ENCODE peak calls at places on chromosomes 2 and 18, in nine cellular contexts. F is DND-41; Q is upper lobe of left lung; K is colonic mucosa; U is CD8-positive, alpha-beta T cell; N is stomach; I is BJ; A is upper lobe of right lung; Y is cardiac muscle cell. H is an unnamed sample.
A peak's percentile ranks its signal among the peaks of the same experiment; 100 is the strongest.

GRCh38 chr2:10434885-10435419 is 13.2 kb downstream of the ODC1 start:
- DNase-seq in F (peak; percentile 73), Q (peak; percentile 95), K (peak; percentile 81), U (peak; percentile 77), N (peak; percentile 79), I (no peak), A (peak; percentile 88), Y (peak; percentile 90), H (peak; percentile 84)

GRCh38 chr18:24488824-24489493 is 28.5 kb downstream of the HRH4 start:
- DNase-seq in F (no peak), Q (no peak), K (no peak), U (no peak), N (no peak), I (no peak), A (no peak), Y (peak; percentile 51), H (no peak)

GRCh38 chr2:158845869-158846268 is 50.8 kb downstream of the DAPL1 start:
- DNase-seq in F (no peak), Q (no peak), K (no peak), U (no peak), N (no peak), I (no peak), A (no peak), Y (no peak), H (no peak)

GRCh38 chr2:81523344-81523743 is 1218.8 kb upstream of the LRRTM1 start:
- DNase-seq in F (no peak), Q (no peak), K (no peak), U (no peak), N (no peak), I (no peak), A (no peak), Y (no peak), H (no peak)

GRCh38 chr2:149817206-149817605 is 229.6 kb upstream of the MMADHC start:
- DNase-seq in F (no peak), Q (no peak), K (no peak), U (no peak), N (no peak), I (peak; percentile 42), A (no peak), Y (no peak), H (no peak)

GRCh38 chr2:74560591-74560990 is 6.1 kb downstream of the DOK1 start:
- DNase-seq in F (no peak), Q (no peak), K (no peak), U (no peak), N (no peak), I (no peak), A (no peak), Y (no peak), H (no peak)

GRCh38 chr18:23664674-23665073 is 2.0 kb upstream of the ANKRD29 start:
- DNase-seq in F (no peak), Q (no peak), K (no peak), U (no peak), N (no peak), I (no peak), A (no peak), Y (peak; percentile 37), H (no peak)

GRCh38 chr2:20563833-20564232 is 87.1 kb downstream of the HS1BP3 start:
- DNase-seq in F (no peak), Q (no peak), K (no peak), U (no peak), N (no peak), I (peak; percentile 26), A (peak; percentile 31), Y (no peak), H (no peak)

GRCh38 chr2:240590681-240591111 is 4.2 kb downstream of the CAPN10 start:
- DNase-seq in F (no peak), Q (peak; percentile 78), K (no peak), U (no peak), N (no peak), I (no peak), A (peak; percentile 43), Y (no peak), H (peak; percentile 22)

GRCh38 chr2:240589381-240589780 is 2.8 kb downstream of the CAPN10 start:
- DNase-seq in F (no peak), Q (peak; percentile 40), K (no peak), U (no peak), N (peak; percentile 42), I (no peak), A (peak; percentile 53), Y (no peak), H (no peak)

GRCh38 chr2:240588669-240589068 is 2.1 kb downstream of the CAPN10 start:
- DNase-seq in F (no peak), Q (no peak), K (no peak), U (no peak), N (no peak), I (no peak), A (no peak), Y (no peak), H (no peak)

GRCh38 chr2:240591226-240591625 is 4.7 kb downstream of the CAPN10 start:
- DNase-seq in F (no peak), Q (no peak), K (no peak), U (no peak), N (no peak), I (no peak), A (no peak), Y (no peak), H (no peak)

DNA sequence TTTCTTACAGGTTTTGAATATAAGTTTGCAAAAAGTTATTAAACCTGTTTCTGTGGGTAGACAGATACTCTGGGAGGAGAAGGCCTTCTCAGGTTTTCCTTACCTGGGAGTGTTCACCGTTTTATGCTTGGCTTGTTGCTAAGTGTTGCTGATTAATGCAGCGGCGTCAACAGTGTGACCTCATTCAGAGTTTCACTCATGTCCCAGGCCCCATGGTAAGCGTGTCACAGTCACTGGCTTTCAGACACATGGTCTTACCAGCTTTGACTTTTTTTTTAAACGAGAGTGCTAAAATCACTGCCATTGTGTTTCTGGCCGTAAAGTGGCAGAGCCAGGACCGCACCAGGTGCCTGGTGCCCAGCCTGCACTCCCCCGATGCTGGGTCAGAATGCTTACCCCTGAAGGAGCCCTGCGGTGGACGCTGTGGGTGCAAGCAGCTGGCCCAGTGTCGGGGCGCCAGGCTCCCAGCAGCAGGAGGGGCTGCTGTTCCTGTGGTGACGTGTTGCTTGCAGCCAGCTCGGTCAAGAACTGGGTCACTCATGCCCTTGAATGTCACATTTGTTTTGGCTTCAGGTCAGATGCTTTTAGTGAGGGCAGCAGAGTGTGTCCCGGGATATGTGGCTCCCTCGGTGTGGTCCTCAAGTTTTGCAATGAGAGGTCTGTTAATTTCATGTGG is 3.5 kb downstream of the CAPN10 start:
- DNase-seq in F (no peak), Q (peak; percentile 60), K (no peak), U (no peak), N (no peak), I (no peak), A (no peak), Y (no peak), H (peak; percentile 11)
- H3K4me3 ChIP-seq in F (no peak overlapping the region), Q (no peak overlapping the region), K (no peak overlapping the region), U (no peak overlapping the region), N (no peak overlapping the region), I (no peak overlapping the region), A (no peak overlapping the region), Y (no peak overlapping the region), H (no peak overlapping the region)

GRCh38 chr2:49619804-49620203 is 465.5 kb upstream of the FSHR start:
- DNase-seq in F (no peak), Q (no peak), K (no peak), U (no peak), N (no peak), I (no peak), A (no peak), Y (no peak), H (no peak)
- TF ChIP-seq CTCF in F (peak; percentile 11), Q (no peak), K (no peak), U (no peak), N (no peak), I (no peak), A (no peak), Y (peak; percentile 21), H (no peak)

DNA sequence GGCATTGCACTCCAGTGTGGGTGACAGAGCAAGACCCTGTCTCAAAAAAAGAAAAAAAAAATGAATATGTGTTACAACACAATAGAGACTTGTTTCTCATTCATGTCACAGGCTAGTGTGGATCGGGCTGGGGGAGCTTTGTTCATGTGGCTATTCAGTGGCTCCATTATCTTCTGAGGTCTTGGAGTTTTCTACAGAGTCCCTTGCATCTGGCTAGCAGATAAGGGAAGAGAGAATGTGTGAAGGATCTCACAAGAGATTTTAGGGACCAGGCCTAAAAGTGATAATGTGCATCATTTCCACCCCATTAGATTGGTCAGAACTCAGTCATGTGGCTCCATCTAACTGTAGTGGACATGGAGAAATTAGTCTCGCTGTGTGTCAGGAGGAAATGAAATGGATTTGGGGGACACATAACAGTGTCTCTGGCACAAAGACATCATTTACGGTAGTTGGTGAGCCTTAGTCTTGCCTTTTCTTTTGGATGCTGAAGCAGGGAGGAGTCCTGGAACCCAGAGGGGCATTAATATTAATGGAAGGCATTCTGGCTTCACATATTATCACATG is 32.4 kb upstream of the CASP10 start:
- DNase-seq in F (no peak), Q (no peak), K (no peak), U (no peak), N (no peak), I (no peak), A (no peak), Y (no peak), H (no peak)
- H3K36me3 ChIP-seq in F (peaks cover 21% of the 10 kb centered on the region), Q (peaks cover 64% of the 10 kb centered on the region), K (peaks cover 11% of the 10 kb centered on the region), U (peaks cover 31% of the 10 kb centered on the region), N (peaks cover 92% of the 10 kb centered on the region), I (peaks cover 9% of the 10 kb centered on the region), A (peaks cover 94% of the 10 kb centered on the region), Y (no peaks in the 10 kb centered on the region), H (no peaks in the 10 kb centered on the region)

GRCh38 chr18:47054369-47054768 is 18.9 kb upstream of the ELOA2 start:
- DNase-seq in F (no peak), Q (no peak), K (no peak), U (no peak), N (no peak), I (no peak), A (no peak), Y (no peak), H (no peak)
- H3K4me3 ChIP-seq in F (no peak overlapping the region), Q (no peak overlapping the region), K (no peak overlapping the region), U (no peak overlapping the region), N (no peak overlapping the region), I (no peak overlapping the region), A (no peak overlapping the region), Y (no peak overlapping the region), H (no peak overlapping the region)

H was measured in ovary.